ENCODE peak calls at places on chromosome 2, in five cellular contexts. C, N, U, F and M are unnamed samples.

GRCh38 chr2:22290293-22290692 is 1094.7 kb upstream of the KLHL29 start:
- DNase-seq in C (no peak), N (no peak), U (no peak), F (no peak), M (no peak)

GRCh38 chr2:55408098-55408882 is 11.4 kb downstream of the CCDC88A start:
- DNase-seq in C (no peak), N (no peak), U (no peak), F (no peak), M (peak)

GRCh38 chr2:84914334-84914733 is 8.9 kb downstream of the TMSB10 start:
- DNase-seq in C (no peak), N (no peak), U (no peak), F (no peak), M (no peak)

GRCh38 chr2:7093376-7093775 is 176.2 kb downstream of the RNF144A start:
- DNase-seq in C (no peak), N (no peak), U (no peak), F (no peak), M (no peak)

GRCh38 chr2:128348505-128349065 is 29.9 kb upstream of the HS6ST1 start:
- DNase-seq in C (no peak), N (no peak), U (no peak), F (no peak), M (no peak)

GRCh38 chr2:23521060-23521459 is 136.1 kb downstream of the KLHL29 start:
- DNase-seq in C (no peak), N (no peak), U (no peak), F (no peak), M (no peak)

GRCh38 chr2:232214053-232214452 is 164.5 kb upstream of the ALPP start:
- DNase-seq in C (no peak), N (no peak), U (no peak), F (no peak), M (peak)

GRCh38 chr2:85706063-85706462 is 11.9 kb downstream of the GNLY start:
- DNase-seq in C (no peak), N (no peak), U (no peak), F (no peak), M (no peak)

GRCh38 chr2:231573698-231574421 is 18.8 kb upstream of the TEX44 start:
- DNase-seq in C (no peak), N (no peak), U (no peak), F (no peak), M (no peak)

GRCh38 chr2:12715878-12716249 is 872 bp upstream of the TRIB2 start:
- DNase-seq in C (peak), N (no peak), U (peak), F (peak), M (peak)

GRCh38 chr2:239200646-239201530 is 199.9 kb downstream of the HDAC4 start:
- DNase-seq in C (no peak), N (no peak), U (no peak), F (no peak), M (no peak)

GRCh38 chr2:224436634-224437033 is 34.7 kb upstream of the FAM124B start:
- DNase-seq in C (no peak), N (no peak), U (no peak), F (no peak), M (peak)

GRCh38 chr2:219125225-219125885 is 35.3 kb downstream of the NHEJ1 start:
- DNase-seq in C (peak), N (no peak), U (no peak), F (peak), M (peak)

GRCh38 chr2:118223487-118224136 is 135.3 kb downstream of the INSIG2 start:
- DNase-seq in C (no peak), N (no peak), U (no peak), F (no peak), M (no peak)

GRCh38 chr2:64626963-64627760 is 26.6 kb downstream of the SERTAD2 start:
- DNase-seq in C (no peak), N (no peak), U (peak), F (no peak), M (no peak)

GRCh38 chr2:186599186-186599778 is 9.4 kb downstream of the ITGAV start:
- DNase-seq in C (no peak), N (no peak), U (no peak), F (no peak), M (peak)

GRCh38 chr2:10977636-10978035 is 65.9 kb downstream of the KCNF1 start:
- DNase-seq in C (no peak), N (no peak), U (peak), F (no peak), M (no peak)
- TF ChIP-seq MXI1 in C (no peak), N (no peak), U (no peak), F (no peak), M (no peak)

GRCh38 chr2:62527478-62528210 is 21.6 kb upstream of the TMEM17 start:
- DNase-seq in C (no peak), N (no peak), U (no peak), F (peak), M (no peak)

GRCh38 chr2:62524293-62524941 is 18.4 kb upstream of the TMEM17 start:
- DNase-seq in C (no peak), N (no peak), U (no peak), F (no peak), M (no peak)

GRCh38 chr2:62529758-62530157 is 23.8 kb upstream of the TMEM17 start:
- DNase-seq in C (no peak), N (no peak), U (no peak), F (no peak), M (no peak)

GRCh38 chr2:62525549-62525948 is 19.6 kb upstream of the TMEM17 start:
- DNase-seq in C (no peak), N (no peak), U (no peak), F (no peak), M (no peak)

DNA sequence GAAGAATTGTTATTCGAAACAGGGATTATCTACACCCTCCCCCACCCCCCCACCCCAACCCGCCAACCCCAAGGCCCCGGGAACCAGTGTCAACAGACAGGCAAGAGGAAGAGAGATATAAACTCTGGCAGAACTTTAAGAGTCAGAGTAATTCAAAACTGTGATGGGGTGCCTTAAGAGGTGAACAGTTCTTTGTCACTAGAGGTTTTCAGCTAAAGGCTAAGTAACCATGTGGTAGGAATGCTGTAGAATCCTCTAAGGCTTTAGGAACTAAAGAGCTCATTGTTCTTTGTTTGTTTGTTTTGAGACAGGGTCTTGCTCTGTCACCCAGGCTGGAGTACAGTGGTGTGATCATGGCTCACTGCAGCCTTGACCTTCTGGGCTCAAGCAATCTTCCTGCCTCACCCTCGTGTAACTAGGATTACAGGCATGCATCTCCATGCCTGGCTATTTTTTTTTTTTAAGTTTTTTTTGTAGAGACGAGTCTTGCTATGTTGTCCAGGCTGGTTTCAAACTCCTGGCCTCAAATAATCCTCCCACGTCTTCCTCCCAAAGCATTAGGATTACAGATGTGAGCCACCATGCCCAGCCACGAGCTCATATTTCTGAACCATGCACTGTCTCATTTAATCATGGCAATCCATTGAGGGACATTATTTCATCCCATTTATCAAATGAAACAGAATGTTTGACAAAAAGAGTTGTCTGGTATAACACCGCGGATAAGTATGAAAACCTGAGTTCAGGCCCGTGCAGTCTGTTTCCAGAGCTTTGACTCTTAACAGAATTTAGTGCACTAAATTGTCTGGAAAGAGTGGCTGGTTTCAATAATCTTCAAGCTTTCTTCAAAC is 20.8 kb upstream of the TMEM17 start:
- DNase-seq in C (peak), N (no peak), U (no peak), F (peak), M (no peak)
- TF ChIP-seq MXI1 in C (no peak), N (no peak), U (no peak), F (peak), M (no peak)

GRCh38 chr2:173690349-173690748 is 274.8 kb downstream of the SP3 start:
- DNase-seq in C (no peak), N (no peak), U (no peak), F (no peak), M (no peak)
- TF ChIP-seq MXI1 in C (no peak), N (no peak), U (no peak), F (no peak), M (no peak)

GRCh38 chr2:236133410-236134012 is 34.7 kb downstream of the GBX2 start:
- DNase-seq in C (no peak), N (no peak), U (no peak), F (no peak), M (no peak)
- TF ChIP-seq MXI1 in C (no peak), N (no peak), U (no peak), F (no peak), M (no peak)

DNA sequence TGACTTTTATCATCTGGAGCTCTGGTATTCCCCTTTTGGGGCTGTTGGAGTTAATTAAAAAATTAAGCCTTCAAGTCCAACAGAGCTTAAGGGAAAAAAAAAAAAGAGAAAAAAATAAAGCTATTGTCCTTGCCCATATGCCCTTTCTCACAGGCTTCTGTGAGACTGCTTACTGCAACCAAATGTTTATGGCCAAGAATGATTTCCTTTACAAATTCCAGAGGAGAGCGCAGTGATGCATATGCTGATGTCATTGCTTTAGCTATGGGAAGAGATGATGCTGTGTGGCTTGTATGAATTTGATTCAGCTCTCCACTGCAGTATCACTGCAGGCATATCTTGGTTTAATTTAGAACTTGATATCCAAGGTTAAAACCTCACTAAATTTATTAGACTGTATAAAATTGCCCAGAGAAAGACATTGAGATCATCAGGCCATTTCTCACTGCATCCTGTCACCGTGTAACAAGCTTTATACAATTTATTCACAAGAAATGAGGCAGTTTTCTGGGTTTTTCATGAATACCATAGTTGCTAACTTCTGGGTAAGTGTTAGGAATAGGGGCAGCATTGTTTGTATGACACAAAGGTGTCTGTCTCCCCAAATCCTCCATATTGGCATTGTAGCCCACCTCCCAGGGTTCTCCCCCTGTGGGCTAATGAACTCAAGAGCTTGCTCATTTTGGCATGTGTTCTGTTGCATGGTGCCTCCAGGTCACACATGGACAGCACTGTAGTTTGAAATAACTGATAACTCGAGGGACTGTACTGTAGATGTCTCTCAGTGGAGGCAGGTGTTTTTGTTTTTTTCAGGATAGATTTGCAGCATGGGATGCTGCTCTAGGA is 85.0 kb downstream of the TANC1 start:
- DNase-seq in C (no peak), N (no peak), U (peak), F (no peak), M (peak)
- TF ChIP-seq MXI1 in C (no peak), N (no peak), U (peak), F (no peak), M (no peak)

DNA sequence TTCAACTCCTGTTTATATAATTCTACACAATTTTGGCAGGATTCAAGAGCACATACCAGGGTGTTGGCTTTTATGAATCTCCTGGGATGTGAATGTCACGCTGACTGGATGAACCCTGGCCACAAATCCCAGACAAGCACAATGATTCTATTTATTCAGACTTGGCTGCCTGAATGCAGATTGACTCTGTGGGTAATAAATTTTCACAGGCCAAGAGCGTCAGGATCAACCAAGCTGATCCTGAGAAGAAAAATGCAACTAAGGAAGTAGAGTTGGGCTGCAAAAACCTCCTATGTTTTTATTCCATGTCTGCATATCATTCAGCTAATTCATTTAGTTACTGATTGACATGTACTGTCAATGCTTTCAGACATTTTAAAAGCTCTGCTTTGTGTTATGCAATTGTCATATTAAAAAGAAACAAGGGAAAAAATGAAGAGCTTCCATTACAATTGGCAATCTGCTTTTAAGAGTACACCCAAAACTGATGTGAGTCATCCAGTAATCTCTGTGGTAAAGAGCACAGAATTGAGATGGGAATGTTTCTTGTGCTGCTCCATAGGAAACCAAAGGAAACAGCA is 173.0 kb upstream of the REV1 start:
- DNase-seq in C (no peak), N (no peak), U (no peak), F (no peak), M (peak)
- TF ChIP-seq MXI1 in C (no peak), N (no peak), U (no peak), F (no peak), M (no peak)

DNA sequence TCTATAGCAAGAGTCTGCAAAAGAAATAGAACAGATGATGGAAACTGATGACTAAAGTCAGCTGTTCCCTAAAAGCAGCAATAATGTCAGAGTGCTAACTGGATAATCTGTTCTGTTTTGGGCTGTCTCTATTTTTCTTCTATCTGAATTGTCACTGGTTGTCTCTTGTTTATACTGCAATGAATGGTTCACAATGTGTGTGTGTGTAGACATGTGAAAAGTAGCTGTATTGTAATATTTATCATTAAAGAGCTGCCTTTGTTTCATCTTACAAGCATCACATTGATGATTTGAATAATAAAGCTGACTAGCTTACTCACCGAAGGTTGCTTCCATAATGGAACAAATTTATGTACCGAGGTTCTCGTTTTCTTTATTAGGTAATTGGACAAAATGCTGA is 456.0 kb upstream of the ZEB2 start:
- DNase-seq in C (no peak), N (no peak), U (no peak), F (no peak), M (no peak)
- TF ChIP-seq MXI1 in C (no peak), N (no peak), U (no peak), F (no peak), M (no peak)

DNA sequence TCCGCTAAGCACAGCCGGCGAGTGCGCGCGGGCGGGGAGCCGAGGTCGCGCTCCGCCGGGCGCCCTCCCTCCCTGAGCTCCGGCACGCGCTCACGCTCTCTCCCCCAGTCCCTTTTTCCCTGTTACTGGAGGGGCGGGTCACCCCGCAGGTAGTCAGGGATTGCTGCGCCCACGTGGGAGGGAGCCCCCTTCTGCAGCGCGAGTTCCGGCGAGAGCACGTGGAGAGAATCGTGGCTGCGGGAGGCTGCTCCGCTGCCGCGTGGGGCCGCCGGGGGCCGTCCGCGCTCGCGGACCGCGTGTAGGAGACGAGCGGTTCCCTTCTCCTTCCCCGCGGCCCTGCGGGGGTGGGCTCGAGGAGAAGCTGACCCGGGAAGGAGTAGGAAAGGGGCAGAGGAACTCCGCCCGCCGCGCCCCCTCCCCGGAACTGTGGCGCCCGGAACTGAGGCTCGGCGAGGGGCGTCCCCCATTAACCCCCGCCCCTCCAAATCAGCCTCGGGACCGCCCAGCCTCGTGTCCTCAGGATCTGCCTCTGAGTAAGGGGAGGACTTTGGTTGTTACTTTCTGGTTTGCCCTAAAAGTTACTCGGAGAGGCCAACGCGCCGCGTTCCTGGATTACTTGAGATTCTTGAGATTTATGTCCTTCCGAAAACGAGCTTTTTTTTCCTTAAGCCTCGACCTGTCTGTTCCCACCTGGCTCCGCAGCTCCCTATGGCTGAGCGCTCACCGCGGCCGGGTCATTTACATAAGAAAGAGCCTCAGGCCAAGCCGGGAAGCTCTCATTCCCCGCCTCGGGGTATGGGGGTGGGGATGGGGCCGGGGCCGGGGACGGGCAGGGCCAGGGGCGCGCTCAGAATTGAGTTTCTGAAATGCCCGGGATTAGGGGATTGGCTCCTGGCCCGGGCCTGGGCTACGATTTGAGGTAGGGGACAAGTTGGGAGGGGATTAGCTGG is 1.2 kb downstream of the HK2 start:
- DNase-seq in C (peak), N (no peak), U (peak), F (peak), M (peak)
- TF ChIP-seq MXI1 in C (peak), N (peak), U (peak), F (peak), M (peak)

GRCh38 chr2:223008162-223008561 is 43.8 kb upstream of the KCNE4 start:
- DNase-seq in C (no peak), N (no peak), U (no peak), F (no peak), M (peak)
- TF ChIP-seq MXI1 in C (no peak), N (no peak), U (no peak), F (no peak), M (peak)